ENCODE peak calls at places on chromosomes 4 and X, in four cellular contexts. X is WTC11, L is K562, T is HepG2. A is an unnamed sample.

GRCh38 chr4:41795796-41796195 is 47.3 kb upstream of the PHOX2B start:
- DNase-seq in L (no peak), T (no peak), X (no peak), A (no peak)

GRCh38 chr4:55103224-55103623 is 22.2 kb downstream of the KDR start:
- DNase-seq in L (no peak), T (no peak), X (no peak), A (no peak)

GRCh38 chr4:41413670-41414069 is 124.3 kb upstream of the LIMCH1 start:
- DNase-seq in L (no peak), T (no peak), X (no peak), A (no peak)

GRCh38 chr4:10006236-10006603 is 15.1 kb downstream of the SLC2A9 start:
- DNase-seq in L (no peak), T (peak), X (no peak), A (no peak)

GRCh38 chr4:183638436-183638835 is 20.5 kb downstream of the RWDD4 start:
- DNase-seq in T (no peak), X (no peak), L (no peak), A (no peak)

GRCh38 chrX:54043696-54044125 is 562 bp downstream of the PHF8 start:
- DNase-seq in L (peak), X (peak), T (no peak), A (peak)

GRCh38 chrX:39985551-39985950 is 112.2 kb downstream of the BCOR start:
- DNase-seq in T (peak), L (no peak), X (no peak), A (no peak)

GRCh38 chr4:1479454-1479853 is 73.2 kb upstream of the NKX1-1 start:
- DNase-seq in X (peak), T (no peak), L (no peak), A (no peak)

GRCh38 chrX:77785746-77786548 is at the start of gene ATRX:
- DNase-seq in L (peak), T (peak), X (peak), A (peak)

GRCh38 chr4:14928035-14928434 is 74.2 kb upstream of the CPEB2 start:
- DNase-seq in X (no peak), L (no peak), T (no peak), A (no peak)

GRCh38 chr4:45484740-45485139 is 639.1 kb downstream of the GABRG1 start:
- DNase-seq in L (no peak), X (no peak), T (no peak), A (no peak)

GRCh38 chr4:69849969-69850368 is 10.0 kb downstream of the SULT1E1 start:
- DNase-seq in T (no peak), L (no peak), X (no peak), A (no peak)

GRCh38 chr4:12146349-12146748 is 717.7 kb upstream of the HS3ST1 start:
- DNase-seq in L (no peak), X (no peak), T (no peak), A (no peak)

GRCh38 chr4:177251237-177251636 is 58.4 kb upstream of the NEIL3 start:
- DNase-seq in T (no peak), X (no peak), L (peak), A (no peak)

GRCh38 chrX:104195489-104196084 is 29.3 kb downstream of the FAM199X start:
- DNase-seq in T (peak), L (peak), X (no peak), A (peak)

GRCh38 chr4:41129936-41130440 is 84.4 kb downstream of the APBB2 start:
- DNase-seq in T (no peak), L (no peak), X (no peak), A (no peak)

GRCh38 chrX:16671005-16671404 is 21.0 kb downstream of the S100G start:
- DNase-seq in T (peak), X (no peak), L (peak), A (peak)

GRCh38 chrX:153321381-153322105 is at the start of gene PNMA6F:
- DNase-seq in X (no peak), T (no peak), L (no peak), A (no peak)

GRCh38 chrX:40383360-40383759 is 197.4 kb upstream of the ATP6AP2 start:
- DNase-seq in L (no peak), T (no peak), X (no peak), A (no peak)

GRCh38 chr4:33831667-33832066 is 2412.6 kb downstream of the ARAP2 start:
- DNase-seq in X (no peak), T (no peak), L (no peak), A (no peak)

GRCh38 chr4:68498413-68499007 is 51.2 kb downstream of the TMPRSS11E start:
- DNase-seq in T (peak), L (peak), X (peak), A (peak)

GRCh38 chr4:125985856-125986255 is 671.1 kb downstream of the FAT4 start:
- DNase-seq in T (no peak), L (peak), X (peak), A (no peak)

GRCh38 chr4:108192056-108192455 is 23.3 kb upstream of the LEF1 start:
- DNase-seq in L (no peak), T (no peak), X (no peak), A (no peak)

GRCh38 chrX:72128183-72128834 is 3.4 kb downstream of the RTL5 start:
- DNase-seq in T (no peak), L (no peak), X (no peak), A (no peak)

GRCh38 chr4:88054909-88055308 is 47.5 kb downstream of the PKD2 start:
- DNase-seq in X (peak), T (peak), L (peak), A (peak)

GRCh38 chr4:106414366-106414765 is 45.8 kb upstream of the GIMD1 start:
- DNase-seq in T (no peak), X (no peak), L (no peak), A (no peak)

GRCh38 chr4:19455196-19455595 is 796.5 kb upstream of the SLIT2 start:
- DNase-seq in T (no peak), L (peak), X (no peak), A (no peak)

GRCh38 chr4:83362492-83363329 is 28.1 kb upstream of the HPSE start:
- DNase-seq in T (peak), X (no peak), L (peak), A (no peak)

GRCh38 chr4:138398297-138398696 is 156.1 kb upstream of the SLC7A11 start:
- DNase-seq in X (no peak), L (no peak), T (peak), A (no peak)

DNA sequence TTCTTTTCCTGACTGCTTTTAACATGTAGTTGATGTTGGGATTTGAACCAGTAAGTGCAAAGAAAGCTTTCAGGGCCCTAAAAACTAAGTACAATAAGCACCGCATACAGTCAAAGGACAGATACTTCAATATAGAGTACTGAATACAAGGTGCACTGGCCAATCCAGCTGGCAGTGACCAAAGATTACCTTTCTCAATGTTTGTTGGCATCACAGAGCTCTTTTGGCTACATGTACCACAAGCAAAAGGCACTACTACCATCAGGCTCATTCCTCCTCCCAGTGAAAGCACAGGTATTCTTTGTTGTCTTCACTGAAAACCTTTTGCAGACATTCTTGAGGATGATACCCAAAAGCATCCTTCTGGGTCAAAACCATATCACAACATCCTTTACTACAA is 65.2 kb upstream of the ZCCHC13 start:
- DNase-seq in X (no peak), L (no peak), T (no peak), A (no peak)
- TF ChIP-seq ELF4 in X (no peak), L (no peak), T (no peak), A (no peak)

GRCh38 chr4:159355456-159355855 is 252.6 kb downstream of the RAPGEF2 start:
- DNase-seq in X (no peak), T (no peak), L (no peak), A (no peak)

GRCh38 chr4:159353422-159354116 is 250.7 kb downstream of the RAPGEF2 start:
- DNase-seq in L (no peak), X (no peak), T (no peak), A (no peak)

GRCh38 chr4:159360549-159360948 is 257.7 kb downstream of the RAPGEF2 start:
- DNase-seq in L (no peak), X (no peak), T (no peak), A (no peak)

GRCh38 chr4:159357350-159357749 is 254.5 kb downstream of the RAPGEF2 start:
- DNase-seq in X (no peak), T (no peak), L (no peak), A (no peak)

DNA sequence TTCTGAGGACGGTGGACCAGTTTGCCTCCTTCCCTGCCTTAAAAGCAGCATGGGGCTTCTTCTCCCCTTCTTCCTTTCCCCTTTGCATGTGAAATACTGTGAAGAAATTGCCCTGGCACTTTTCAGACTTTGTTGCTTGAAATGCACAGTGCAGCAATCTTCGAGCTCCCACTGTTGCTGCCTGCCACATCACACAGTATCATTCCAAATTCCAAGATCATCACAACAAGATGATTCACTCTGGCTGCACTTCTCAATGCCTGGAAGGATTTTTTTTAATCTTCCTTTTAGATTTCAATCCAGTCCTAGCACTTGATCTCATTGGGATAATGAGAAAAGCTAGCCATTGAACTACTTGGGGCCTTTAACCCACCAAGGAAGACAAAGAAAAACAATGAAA is 255.3 kb downstream of the RAPGEF2 start:
- DNase-seq in X (no peak), L (no peak), T (no peak), A (no peak)
- TF ChIP-seq ELF4 in X (no peak), L (no peak), T (no peak), A (no peak)

GRCh38 chrX:12225073-12225472 is 86.8 kb downstream of the FRMPD4 start:
- DNase-seq in L (no peak), X (no peak), T (no peak), A (no peak)
- TF ChIP-seq ELF4 in L (no peak), X (no peak), T (no peak), A (no peak)

GRCh38 chr4:128302775-128303174 is 15.2 kb upstream of the PGRMC2 start:
- DNase-seq in L (no peak), X (no peak), T (no peak), A (no peak)

GRCh38 chr4:128301979-128302378 is 14.4 kb upstream of the PGRMC2 start:
- DNase-seq in T (no peak), L (no peak), X (no peak), A (no peak)

GRCh38 chr4:128306992-128307581 is 19.5 kb upstream of the PGRMC2 start:
- DNase-seq in X (no peak), T (no peak), L (peak), A (no peak)

GRCh38 chr4:128305942-128306341 is 18.3 kb upstream of the PGRMC2 start:
- DNase-seq in L (peak), T (no peak), X (no peak), A (no peak)

GRCh38 chr4:128303986-128304385 is 16.4 kb upstream of the PGRMC2 start:
- DNase-seq in L (peak), T (no peak), X (no peak), A (no peak)
- TF ChIP-seq ELF4 in L (no peak), T (no peak), X (no peak), A (no peak)

GRCh38 chr4:4506961-4507360 is 34.9 kb downstream of the STX18 start:
- DNase-seq in X (no peak), T (no peak), L (no peak), A (no peak)

GRCh38 chr4:4501678-4502077 is 40.2 kb downstream of the STX18 start:
- DNase-seq in L (no peak), X (no peak), T (no peak), A (no peak)

GRCh38 chr4:4504783-4505182 is 37.1 kb downstream of the STX18 start:
- DNase-seq in L (no peak), X (no peak), T (no peak), A (no peak)

GRCh38 chr4:4499438-4500123 is 42.3 kb downstream of the STX18 start:
- DNase-seq in X (no peak), T (no peak), L (no peak), A (no peak)

GRCh38 chr4:4502694-4503311 is 39.0 kb downstream of the STX18 start:
- DNase-seq in T (no peak), L (peak), X (no peak), A (peak)
- TF ChIP-seq ELF4 in T (no peak), L (no peak), X (no peak), A (no peak)